ENCODE peak calls at places on chromosomes 5 and 9, in ten cellular contexts. D is Caco-2; U is gastrocnemius medialis; A is endothelial cell of umbilical vein; G is right atrium auricular region; J is WERI-Rb-1; Z is thyroid gland; Y is CD8-positive, alpha-beta memory T cell; Q is ovary; O is naive thymus-derived CD4-positive, alpha-beta T cell. E is an unnamed sample.

GRCh38 chr9:34380034-34380510 is 3.4 kb upstream of the MYORG start:
- DNase-seq in O (peak), D (no peak), A (no peak), Y (no peak), Q (no peak), U (no peak), Z (peak), J (no peak), G (peak), E (peak)

GRCh38 chr9:27209034-27209433 is 87.9 kb downstream of the EQTN start:
- DNase-seq in D (no peak), Y (no peak), U (no peak), Z (no peak), J (no peak), G (no peak), A (no peak), Q (no peak), O (no peak), E (no peak)

GRCh38 chr5:40797273-40798011 is 732 bp downstream of the PRKAA1 start:
- DNase-seq in Y (peak), G (peak), J (peak), Q (peak), U (peak), Z (peak), A (peak), O (peak), D (no peak), E (peak)

GRCh38 chr5:77431286-77431685 is 60.8 kb downstream of the WDR41 start:
- DNase-seq in U (no peak), A (no peak), D (no peak), Y (no peak), J (no peak), G (no peak), Q (no peak), Z (no peak), O (no peak), E (no peak)

GRCh38 chr5:144947019-144947418 is 776.3 kb downstream of the KCTD16 start:
- DNase-seq in J (no peak), G (no peak), Z (no peak), D (no peak), U (no peak), Q (no peak), Y (no peak), O (no peak), A (no peak), E (no peak)

GRCh38 chr9:109107402-109108240 is 12.1 kb downstream of the TMEM245 start:
- DNase-seq in Z (no peak), D (no peak), A (peak), J (no peak), Y (no peak), Q (no peak), G (no peak), O (no peak), U (no peak), E (peak)

GRCh38 chr5:146001544-146002185 is 65.3 kb downstream of the SH3RF2 start:
- DNase-seq in G (no peak), J (no peak), D (no peak), U (no peak), O (no peak), Z (no peak), Q (no peak), Y (no peak), A (no peak), E (no peak)

GRCh38 chr9:137294684-137295312 is 7.3 kb downstream of the NRARP start:
- DNase-seq in O (no peak), U (no peak), A (peak), Z (peak), G (no peak), J (peak), Q (peak), D (no peak), Y (no peak), E (no peak)

GRCh38 chr5:78726003-78726402 is 77.4 kb upstream of the LHFPL2 start:
- DNase-seq in Z (no peak), Q (no peak), G (no peak), J (no peak), O (no peak), D (no peak), U (no peak), A (no peak), Y (no peak), E (no peak)

GRCh38 chr9:16482764-16483163 is 387.7 kb downstream of the BNC2 start:
- DNase-seq in Y (no peak), Z (no peak), D (no peak), O (no peak), U (no peak), Q (no peak), J (no peak), A (no peak), G (no peak), E (no peak)

GRCh38 chr5:59346987-59347386 is 546.5 kb downstream of the PDE4D start:
- DNase-seq in O (no peak), D (no peak), G (no peak), Z (no peak), U (no peak), Q (no peak), A (no peak), J (no peak), Y (no peak), E (no peak)

GRCh38 chr9:77802512-77803293 is 154.6 kb upstream of the GNA14 start:
- DNase-seq in Z (peak), Q (no peak), U (no peak), J (no peak), Y (no peak), G (no peak), D (no peak), A (no peak), O (no peak), E (no peak)

GRCh38 chr9:118652935-118653334 is 716.3 kb downstream of the BRINP1 start:
- DNase-seq in A (no peak), J (no peak), U (no peak), O (no peak), Y (no peak), Z (no peak), G (no peak), Q (no peak), D (no peak), E (no peak)

GRCh38 chr9:24832307-24832706 is 286.6 kb upstream of the IZUMO3 start:
- DNase-seq in Z (no peak), Y (no peak), D (no peak), G (no peak), A (no peak), O (no peak), J (peak), Q (no peak), U (no peak), E (no peak)

GRCh38 chr5:153617190-153617589 is 126.7 kb downstream of the GRIA1 start:
- DNase-seq in G (no peak), Y (no peak), Z (no peak), A (peak), Q (no peak), U (no peak), D (no peak), O (no peak), J (no peak), E (no peak)

GRCh38 chr5:657570-657969 is 35.6 kb downstream of the TPPP start:
- DNase-seq in J (no peak), O (no peak), Y (no peak), Q (no peak), U (no peak), D (no peak), Z (no peak), G (no peak), A (peak), E (no peak)

DNA sequence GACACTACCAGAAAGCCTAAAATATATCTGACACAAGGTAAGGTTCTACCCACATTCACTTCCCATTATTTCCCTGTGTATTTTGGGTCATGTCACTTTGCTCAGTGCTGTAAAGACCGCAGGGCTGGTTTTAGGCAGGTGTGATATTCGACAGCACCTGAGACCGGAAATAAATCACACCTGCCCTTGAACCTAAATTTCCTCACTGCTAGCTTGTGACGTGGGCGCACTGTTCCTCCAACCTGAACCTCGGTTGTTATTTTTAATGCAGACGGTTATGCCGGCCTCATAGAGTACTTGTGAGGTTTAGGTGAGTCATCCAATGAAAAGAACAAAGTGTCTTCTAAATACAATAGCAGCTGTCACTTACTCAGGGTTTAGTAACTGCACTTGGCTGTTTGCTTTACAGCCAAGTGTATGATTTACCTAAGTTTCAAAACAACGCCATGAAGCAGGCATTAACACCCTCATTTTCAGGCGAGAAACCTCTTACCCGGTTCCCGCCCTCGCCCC is 20.7 kb upstream of the ZNF782 start:
- DNase-seq in Z (peak), G (no peak), U (peak), D (no peak), Q (no peak), Y (peak), J (no peak), A (peak), O (no peak), E (no peak)
- H3K4me3 ChIP-seq in Z (peak), G (peak), U (peak), D (peak), Q (no peak), Y (peak), J (peak), A (peak), O (peak), E (peak)

GRCh38 chr5:177296581-177296980 is 6.9 kb downstream of the RAB24 start:
- DNase-seq in Q (no peak), D (no peak), J (no peak), O (no peak), Y (no peak), G (no peak), U (no peak), Z (no peak), A (peak), E (no peak)

GRCh38 chr5:177294632-177295031 is 8.9 kb downstream of the RAB24 start:
- DNase-seq in Q (no peak), U (no peak), Z (no peak), G (no peak), D (no peak), O (no peak), J (no peak), A (no peak), Y (no peak), E (no peak)

GRCh38 chr5:177297922-177298321 is 5.6 kb downstream of the RAB24 start:
- DNase-seq in Q (no peak), Z (no peak), Y (no peak), O (no peak), D (no peak), U (no peak), G (no peak), A (no peak), J (no peak), E (no peak)

GRCh38 chr5:177293819-177294581 is 9.5 kb downstream of the RAB24 start:
- DNase-seq in Z (no peak), U (no peak), Y (no peak), A (no peak), Q (no peak), J (no peak), G (no peak), O (no peak), D (no peak), E (no peak)

DNA sequence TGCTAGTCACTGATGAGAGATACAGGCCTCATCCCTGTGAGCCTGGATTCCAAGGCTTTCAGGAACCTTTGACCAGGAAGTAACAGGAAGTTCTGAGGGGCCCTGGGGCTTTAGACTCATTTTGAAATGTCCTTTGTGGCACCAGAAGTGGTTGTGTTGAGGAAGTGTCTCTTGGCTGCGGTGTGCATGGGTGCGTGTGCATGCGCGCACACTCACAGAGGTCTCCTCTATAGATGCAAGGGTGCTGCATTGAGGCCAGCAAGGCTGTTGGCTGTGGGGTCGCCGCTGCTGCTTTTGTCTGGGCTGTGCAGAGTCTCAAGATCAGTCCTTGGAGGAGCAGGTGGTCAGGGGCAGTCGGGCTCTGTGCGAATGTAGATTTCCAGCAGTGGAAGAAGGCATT is 7.6 kb downstream of the RAB24 start:
- DNase-seq in U (no peak), D (no peak), A (no peak), Q (no peak), G (no peak), O (no peak), Y (no peak), Z (no peak), J (no peak), E (no peak)
- H3K4me3 ChIP-seq in U (no peak), D (no peak), A (no peak), Q (no peak), G (no peak), O (no peak), Y (no peak), Z (no peak), J (no peak), E (no peak)

DNA sequence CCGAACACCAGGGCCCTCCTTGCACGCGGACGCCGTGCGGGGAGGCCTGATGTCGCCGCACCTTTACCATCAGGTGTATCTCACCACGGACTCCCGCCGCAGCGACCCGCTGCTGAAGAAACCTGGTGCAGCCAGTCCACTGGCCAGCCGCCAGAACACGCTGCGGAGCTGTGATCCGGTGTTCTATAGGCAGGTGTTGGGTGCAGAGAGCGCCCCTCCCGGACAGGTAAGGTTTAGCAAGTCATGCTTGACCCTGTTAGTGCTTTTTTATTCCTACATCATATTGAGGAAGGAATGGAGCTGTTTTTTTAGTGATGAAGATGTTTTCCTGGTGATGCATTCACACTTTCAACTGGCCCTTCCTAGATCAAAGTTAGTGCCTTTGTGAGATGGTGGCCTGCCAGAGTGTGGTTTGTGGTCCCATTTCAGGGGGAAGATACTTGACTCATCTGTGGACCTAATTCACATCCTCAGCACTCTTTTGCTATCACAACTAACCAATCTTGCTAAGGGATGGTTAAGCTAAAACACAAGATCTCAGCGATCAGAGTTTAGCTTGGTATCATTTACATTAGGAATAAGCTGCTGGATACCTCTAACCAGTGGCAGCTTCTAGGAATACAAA is 2.7 kb downstream of the PCDHGC3 start:
- DNase-seq in Q (no peak), U (no peak), J (no peak), D (no peak), A (no peak), Z (peak), O (no peak), Y (no peak), G (no peak), E (no peak)
- H3K4me3 ChIP-seq in Q (peak), U (peak), J (no peak), D (no peak), A (no peak), Z (no peak), O (no peak), Y (no peak), G (peak), E (no peak)

GRCh38 chr5:18745988-18746615 is 1111.8 kb downstream of the TAF11L14 start:
- DNase-seq in Q (no peak), J (no peak), Z (no peak), A (peak), U (no peak), D (no peak), O (peak), G (no peak), Y (peak), E (no peak)
- H3K4me3 ChIP-seq in Q (peak), J (no peak), Z (peak), A (no peak), U (peak), D (peak), O (peak), G (peak), Y (peak), E (no peak)

DNA sequence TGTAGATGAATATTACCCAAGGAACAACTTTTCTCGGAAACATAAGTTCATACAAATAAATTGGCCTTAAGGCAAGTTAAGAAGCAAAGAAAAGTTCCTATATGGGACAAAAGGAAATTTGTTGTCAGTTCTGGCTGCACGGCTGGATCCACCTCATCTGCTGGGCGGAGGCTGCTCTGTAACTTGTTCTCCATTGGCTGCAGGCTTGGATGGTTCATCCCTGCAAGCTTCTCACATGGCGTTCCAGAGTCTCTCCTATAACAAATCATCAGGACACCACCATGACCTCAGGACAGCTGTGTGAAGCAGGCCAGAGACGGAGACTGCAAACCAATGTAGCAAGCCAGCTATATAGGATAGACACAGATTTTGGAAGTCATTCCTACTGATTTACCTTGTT is 81.4 kb upstream of the DAB2 start:
- DNase-seq in D (no peak), Z (no peak), Q (no peak), J (no peak), A (no peak), O (no peak), U (no peak), Y (no peak), G (no peak), E (no peak)
- H3K4me3 ChIP-seq in D (no peak), Z (no peak), Q (no peak), J (no peak), A (no peak), O (no peak), U (no peak), Y (no peak), G (no peak), E (no peak)

GRCh38 chr9:91425270-91425669 is 1.6 kb upstream of the NFIL3 start:
- DNase-seq in O (no peak), A (no peak), U (no peak), D (no peak), G (no peak), Z (no peak), Y (no peak), J (no peak), Q (no peak), E (no peak)
- H3K4me3 ChIP-seq in O (peak), A (no peak), U (peak), D (peak), G (no peak), Z (peak), Y (peak), J (no peak), Q (peak), E (peak)

DNA sequence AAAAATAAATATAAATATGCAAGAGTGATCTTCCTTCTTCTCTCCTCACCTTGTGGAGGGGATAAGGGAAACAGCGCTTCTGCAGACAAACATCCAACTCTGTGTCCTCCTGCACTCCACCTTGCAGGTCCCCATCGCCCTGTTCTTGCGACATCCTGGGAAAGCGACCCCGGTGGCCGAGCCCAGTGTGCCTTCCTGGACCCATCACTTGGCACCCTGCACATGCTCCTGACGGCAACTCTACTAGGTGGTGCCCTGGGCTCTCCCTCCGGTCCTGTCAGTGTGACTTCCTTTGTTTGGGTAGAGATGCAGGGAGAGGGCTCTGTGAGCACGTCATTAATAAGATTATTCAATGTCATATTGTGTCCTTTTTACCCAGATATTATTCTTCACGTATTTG is 266.0 kb upstream of the ADAMTS16 start:
- DNase-seq in O (no peak), Q (no peak), Z (no peak), U (no peak), J (no peak), D (no peak), A (no peak), G (no peak), Y (no peak), E (no peak)
- H3K4me3 ChIP-seq in O (no peak), Q (no peak), Z (no peak), U (no peak), J (no peak), D (no peak), A (no peak), G (no peak), Y (no peak), E (no peak)

GRCh38 chr5:141916522-141916921 is 7.1 kb upstream of the DELE1 start:
- DNase-seq in Z (no peak), Q (no peak), G (no peak), U (no peak), A (no peak), O (no peak), D (no peak), J (no peak), Y (no peak), E (no peak)

GRCh38 chr5:141915881-141916336 is 7.8 kb upstream of the DELE1 start:
- DNase-seq in G (no peak), A (no peak), U (no peak), O (no peak), Q (no peak), Z (no peak), Y (no peak), D (no peak), J (no peak), E (peak)

GRCh38 chr5:141914154-141914743 is 9.4 kb upstream of the DELE1 start:
- DNase-seq in U (no peak), Q (peak), O (no peak), G (peak), Y (peak), D (peak), J (no peak), A (peak), Z (peak), E (peak)

GRCh38 chr5:141914797-141915196 is 8.9 kb upstream of the DELE1 start:
- DNase-seq in G (no peak), Y (no peak), D (no peak), Q (no peak), Z (no peak), J (no peak), A (no peak), O (no peak), U (no peak), E (no peak)

DNA sequence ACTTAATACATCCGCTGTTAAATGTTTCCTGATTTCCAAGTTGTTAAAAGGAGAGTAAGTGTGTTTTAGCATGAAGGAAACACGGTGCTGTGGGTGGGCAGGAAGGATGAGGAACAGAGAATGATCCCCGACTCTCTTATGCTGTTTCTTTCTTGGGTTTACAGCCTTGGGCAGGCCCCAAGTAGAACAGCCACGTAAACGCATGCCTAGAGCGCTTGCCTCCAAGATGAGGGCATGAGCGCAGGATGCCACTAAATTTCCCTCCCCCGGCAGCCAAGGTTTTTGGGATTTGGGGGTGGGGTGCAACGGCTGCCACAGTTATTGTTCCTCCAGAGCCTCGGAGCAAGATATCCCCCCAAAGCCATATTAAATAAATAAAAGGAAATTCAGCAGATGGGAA is 10.1 kb upstream of the DELE1 start:
- DNase-seq in D (no peak), Q (no peak), G (no peak), J (no peak), U (no peak), Y (no peak), Z (no peak), A (no peak), O (no peak), E (no peak)
- H3K4me3 ChIP-seq in D (no peak), Q (peak), G (no peak), J (no peak), U (peak), Y (no peak), Z (no peak), A (no peak), O (peak), E (peak)

GRCh38 chr9:87670572-87671264 is 55.2 kb upstream of the CTSL start:
- DNase-seq in A (no peak), G (peak), U (no peak), Y (no peak), Z (no peak), O (no peak), J (no peak), D (no peak), Q (no peak), E (no peak)
- H3K4me3 ChIP-seq in A (no peak), G (no peak), U (no peak), Y (no peak), Z (no peak), O (no peak), J (no peak), D (no peak), Q (no peak), E (no peak)

GRCh38 chr9:115595951-115596742 is 478.2 kb upstream of the TNC start:
- DNase-seq in O (no peak), G (no peak), J (no peak), Y (no peak), A (no peak), U (no peak), Q (no peak), Z (no peak), D (no peak), E (peak)
- H3K4me3 ChIP-seq in O (no peak), G (no peak), J (no peak), Y (no peak), A (no peak), U (no peak), Q (no peak), Z (no peak), D (no peak), E (no peak)